ENCODE peak calls at places on chromosomes 2 and 18, in ten cellular contexts. W, Z, F, N, Y, J, K, O, S and A are unnamed samples.
A peak's percentile ranks its signal among the peaks of the same experiment; 100 is the strongest.

GRCh38 chr18:76822510-76823165 is at the start of gene ZNF236:
- DNase-seq in W (peak; percentile 89), Z (peak; percentile 77), F (peak; percentile 66), N (peak; percentile 83), Y (peak; percentile 88), J (peak; percentile 67), K (peak; percentile 79), O (no peak), S (peak; percentile 52), A (peak; percentile 78)

GRCh38 chr2:44778221-44778654 is 163.3 kb upstream of the SIX3 start:
- DNase-seq in W (no peak), Z (no peak), F (no peak), N (peak; percentile 6), Y (no peak), J (no peak), K (no peak), O (no peak), S (no peak), A (no peak)

GRCh38 chr18:2050702-2051201 is 520.6 kb downstream of the METTL4 start:
- DNase-seq in W (no peak), Z (no peak), F (no peak), N (peak; percentile 3), Y (no peak), J (peak; percentile 87), K (no peak), O (peak; percentile 34), S (no peak), A (peak; percentile 26)

GRCh38 chr2:183837157-183837556 is 712.9 kb downstream of the NUP35 start:
- DNase-seq in W (no peak), Z (no peak), F (no peak), N (no peak), Y (no peak), J (no peak), K (no peak), O (no peak), S (peak; percentile 22), A (no peak)

GRCh38 chr2:176461686-176462376 is 192.6 kb downstream of the MTX2 start:
- DNase-seq in W (no peak), Z (no peak), F (no peak), N (peak; percentile 84), Y (no peak), J (no peak), K (no peak), O (no peak), S (no peak), A (no peak)

GRCh38 chr2:106789185-106789584 is 96.8 kb downstream of the ST6GAL2 start:
- DNase-seq in W (no peak), Z (no peak), F (no peak), N (no peak), Y (no peak), J (no peak), K (no peak), O (no peak), S (no peak), A (no peak)

GRCh38 chr18:79510731-79511141 is 115.0 kb downstream of the NFATC1 start:
- DNase-seq in W (peak; percentile 81), Z (no peak), F (no peak), N (no peak), Y (no peak), J (no peak), K (peak; percentile 66), O (no peak), S (peak; percentile 28), A (no peak)

GRCh38 chr2:159637988-159638501 is 21.7 kb upstream of the BAZ2B start:
- DNase-seq in W (no peak), Z (no peak), F (no peak), N (peak; percentile 92), Y (no peak), J (peak; percentile 46), K (no peak), O (peak; percentile 71), S (no peak), A (no peak)

GRCh38 chr18:9404565-9405060 is 70.0 kb downstream of the TWSG1 start:
- DNase-seq in W (no peak), Z (peak; percentile 11), F (no peak), N (peak; percentile 60), Y (peak; percentile 57), J (no peak), K (no peak), O (no peak), S (no peak), A (no peak)

GRCh38 chr2:159802673-159803072 is 4.7 kb upstream of the CD302 start:
- DNase-seq in W (no peak), Z (no peak), F (no peak), N (no peak), Y (no peak), J (no peak), K (no peak), O (no peak), S (no peak), A (no peak)

GRCh38 chr2:189580267-189580661 is 322 bp downstream of the SLC40A1 start:
- DNase-seq in W (no peak), Z (peak; percentile 31), F (no peak), N (no peak), Y (peak; percentile 32), J (no peak), K (no peak), O (no peak), S (no peak), A (peak; percentile 17)

GRCh38 chr2:54444503-54444902 is 11.6 kb upstream of the SPTBN1 start:
- DNase-seq in W (no peak), Z (peak; percentile 57), F (no peak), N (no peak), Y (no peak), J (no peak), K (no peak), O (no peak), S (no peak), A (no peak)

DNA sequence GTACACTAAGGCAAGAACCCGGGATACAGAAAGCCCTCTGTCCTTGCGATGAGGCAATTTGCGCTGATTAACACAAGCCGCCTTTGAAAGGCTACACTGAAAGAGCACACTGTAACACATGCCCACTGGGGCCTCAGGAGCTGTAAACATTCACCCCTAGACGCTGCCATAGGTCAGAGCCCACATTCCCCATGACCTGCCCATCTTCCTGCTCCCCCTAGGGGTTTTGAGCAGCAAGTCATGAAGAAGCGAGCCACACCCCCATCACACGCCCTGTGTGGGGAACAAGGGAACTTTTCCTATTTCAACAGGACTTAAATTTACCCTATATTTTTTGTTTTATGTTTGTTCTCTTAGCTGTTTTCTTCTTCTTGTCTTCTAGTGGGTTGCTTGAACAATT is 47.8 kb upstream of the SLC4A10 start:
- DNase-seq in W (no peak), Z (no peak), F (no peak), N (no peak), Y (peak; percentile 32), J (peak; percentile 5), K (no peak), O (peak; percentile 24), S (no peak), A (no peak)
- TF ChIP-seq CTCF in W (no peak), Z (no peak), F (peak; percentile 35), N (peak; percentile 10), Y (peak; percentile 26), J (peak; percentile 11), K (peak; percentile 48), O (peak; percentile 55), S (no peak), A (no peak)

DNA sequence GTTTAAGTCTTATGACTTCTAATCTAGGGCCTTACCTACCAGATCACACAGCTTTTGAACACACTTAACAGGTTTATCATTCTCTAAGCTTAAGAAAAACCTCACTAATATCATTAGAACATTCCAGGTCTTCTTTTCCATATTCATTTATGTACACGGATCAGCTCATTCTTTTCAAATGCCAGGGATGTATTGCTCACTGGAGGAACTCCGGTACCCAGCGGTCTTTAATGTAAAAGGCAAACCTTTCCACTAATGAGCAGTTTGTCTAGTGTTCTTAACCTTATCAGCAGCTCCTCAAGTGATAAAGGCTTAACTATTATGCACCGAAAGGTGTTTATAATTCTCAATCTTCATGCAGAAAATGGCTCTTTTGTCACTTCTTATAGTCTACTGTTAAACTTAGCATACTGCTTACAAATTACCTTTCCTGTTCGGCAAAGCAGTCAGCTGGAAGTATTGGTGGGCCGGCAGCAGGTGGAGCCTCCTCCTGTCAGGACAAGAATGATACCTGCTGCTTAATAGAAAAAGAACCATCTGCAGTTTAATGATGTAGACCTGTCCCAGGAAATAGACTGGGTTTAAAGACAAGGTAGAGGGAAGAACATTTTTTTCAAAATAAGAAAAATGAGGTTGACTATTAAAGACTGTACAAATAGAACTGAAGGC is 142.7 kb downstream of the FIGN start:
- DNase-seq in W (no peak), Z (no peak), F (no peak), N (no peak), Y (no peak), J (no peak), K (no peak), O (no peak), S (no peak), A (no peak)
- TF ChIP-seq CTCF in W (no peak), Z (no peak), F (no peak), N (no peak), Y (no peak), J (no peak), K (no peak), O (no peak), S (no peak), A (no peak)

DNA sequence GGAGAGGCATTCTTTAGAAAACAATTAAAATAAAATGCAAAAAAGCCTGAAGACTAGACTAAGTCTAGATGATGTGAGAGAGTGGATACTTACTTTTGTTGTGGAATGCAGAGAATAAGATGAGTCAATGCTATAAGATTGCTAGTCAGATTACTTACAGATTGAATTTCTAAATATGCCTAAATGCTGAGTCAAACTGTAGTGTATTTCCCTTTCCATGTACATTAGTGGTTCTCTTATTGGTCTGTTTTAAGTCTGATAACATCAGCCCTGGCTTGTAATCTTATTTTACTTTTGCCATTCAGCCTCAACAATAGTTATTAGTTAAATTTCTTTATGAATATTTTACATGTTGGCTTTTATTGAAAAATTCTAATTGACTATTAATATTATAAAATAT is 702.7 kb downstream of the SOCS6 start:
- DNase-seq in W (no peak), Z (no peak), F (no peak), N (peak; percentile 40), Y (no peak), J (no peak), K (no peak), O (no peak), S (no peak), A (no peak)
- TF ChIP-seq CTCF in W (no peak), Z (no peak), F (no peak), N (no peak), Y (no peak), J (no peak), K (no peak), O (no peak), S (no peak), A (no peak)

GRCh38 chr2:37000273-37000780 is 34.0 kb upstream of the STRN start:
- DNase-seq in W (no peak), Z (no peak), F (no peak), N (peak; percentile 13), Y (no peak), J (peak; percentile 22), K (no peak), O (no peak), S (no peak), A (no peak)

GRCh38 chr2:37011126-37011525 is 44.8 kb upstream of the STRN start:
- DNase-seq in W (no peak), Z (no peak), F (no peak), N (no peak), Y (no peak), J (no peak), K (no peak), O (no peak), S (no peak), A (no peak)

GRCh38 chr2:37000988-37001556 is 34.7 kb upstream of the STRN start:
- DNase-seq in W (no peak), Z (no peak), F (no peak), N (no peak), Y (no peak), J (no peak), K (no peak), O (no peak), S (no peak), A (no peak)

GRCh38 chr2:37005118-37005868 is 39.0 kb upstream of the STRN start:
- DNase-seq in W (no peak), Z (peak; percentile 21), F (no peak), N (peak; percentile 48), Y (peak; percentile 31), J (no peak), K (no peak), O (no peak), S (no peak), A (peak; percentile 11)
- TF ChIP-seq CTCF in W (peak; percentile 53), Z (peak; percentile 47), F (peak; percentile 44), N (peak; percentile 55), Y (peak; percentile 38), J (no peak), K (peak; percentile 60), O (peak; percentile 45), S (no peak), A (peak; percentile 69)